ENCODE peak calls at places on chromosomes 12 and 14, in five cellular contexts. I is heart right ventricle, A is mucosa of descending colon, L is colonic mucosa, Q is HepG2. M is an unnamed sample.

GRCh38 chr14:102096569-102097188 is 9.8 kb upstream of the HSP90AA1 start:
- DNase-seq in I (peak; percentile 87), A (peak; percentile 75), L (peak; percentile 92), Q (peak; percentile 63), M (no peak)

GRCh38 chr12:9943244-9943643 is 11.1 kb upstream of the CLEC2A start:
- DNase-seq in I (no peak), A (peak; percentile 59), L (no peak), Q (no peak), M (no peak)

GRCh38 chr14:68181395-68182326 is 362.1 kb downstream of the RAD51B start:
- DNase-seq in I (no peak), A (no peak), L (no peak), Q (peak; percentile 68), M (no peak)

GRCh38 chr12:6370576-6370935 is 4.8 kb downstream of the SCNN1A start:
- DNase-seq in I (no peak), A (no peak), L (no peak), Q (no peak), M (no peak)

GRCh38 chr12:53233671-53234091 is 1.7 kb upstream of the RARG start:
- DNase-seq in I (no peak), A (no peak), L (peak; percentile 61), Q (no peak), M (no peak)

GRCh38 chr14:75430526-75430925 is 2.7 kb downstream of the JDP2 start:
- DNase-seq in I (peak; percentile 43), A (no peak), L (no peak), Q (no peak), M (no peak)

GRCh38 chr12:93990832-93991748 is 157.3 kb upstream of the PLXNC1 start:
- DNase-seq in I (peak; percentile 68), A (no peak), L (peak; percentile 23), Q (peak; percentile 45), M (no peak)

GRCh38 chr12:51391047-51391837 is at the start of gene GALNT6:
- DNase-seq in I (peak; percentile 20), A (peak; percentile 87), L (peak; percentile 85), Q (no peak), M (no peak)

GRCh38 chr14:97410667-97411286 is 613.6 kb downstream of the VRK1 start:
- DNase-seq in I (no peak), A (no peak), L (no peak), Q (no peak), M (no peak)

GRCh38 chr12:29921307-29921706 is 137.6 kb upstream of the TMTC1 start:
- DNase-seq in I (no peak), A (no peak), L (no peak), Q (peak; percentile 5), M (peak; percentile 10)

GRCh38 chr14:58788655-58789054 is 150.9 kb downstream of the DACT1 start:
- DNase-seq in I (no peak), A (no peak), L (no peak), Q (no peak), M (no peak)

GRCh38 chr12:86331012-86331411 is 74.8 kb upstream of the MGAT4C start:
- DNase-seq in I (no peak), A (no peak), L (no peak), Q (no peak), M (no peak)

GRCh38 chr14:92649934-92650545 is 98.4 kb downstream of the LGMN start:
- DNase-seq in I (no peak), A (peak; percentile 73), L (no peak), Q (no peak), M (no peak)

GRCh38 chr12:26028953-26029740 is 70.7 kb downstream of the RASSF8 start:
- DNase-seq in I (peak; percentile 32), A (no peak), L (peak; percentile 31), Q (peak; percentile 17), M (no peak)

GRCh38 chr12:116959845-116960514 is 49.2 kb downstream of the FBXW8 start:
- DNase-seq in I (no peak), A (no peak), L (no peak), Q (no peak), M (no peak)

GRCh38 chr14:26846388-26846787 is 248.6 kb upstream of the NOVA1 start:
- DNase-seq in I (no peak), A (no peak), L (no peak), Q (no peak), M (no peak)

GRCh38 chr14:95490727-95491451 is 25.6 kb downstream of the SYNE3 start:
- DNase-seq in I (no peak), A (peak; percentile 76), L (peak; percentile 86), Q (no peak), M (no peak)

GRCh38 chr12:92432724-92433281 is 270.0 kb upstream of the PLEKHG7 start:
- DNase-seq in I (no peak), A (no peak), L (no peak), Q (no peak), M (no peak)

GRCh38 chr12:93824514-93825500 is 147.6 kb downstream of the CRADD start:
- DNase-seq in I (no peak), A (no peak), L (no peak), Q (no peak), M (no peak)

GRCh38 chr14:68253878-68254528 is 434.4 kb downstream of the RAD51B start:
- DNase-seq in I (no peak), A (no peak), L (no peak), Q (no peak), M (no peak)

GRCh38 chr14:59274991-59275391 is 86.5 kb downstream of the DAAM1 start:
- DNase-seq in I (no peak), A (peak; percentile 53), L (no peak), Q (no peak), M (no peak)

GRCh38 chr12:12909995-12910391 is 18.6 kb downstream of the GPRC5A start:
- DNase-seq in I (no peak), A (no peak), L (no peak), Q (no peak), M (no peak)

GRCh38 chr14:95360828-95361227 is 41.1 kb upstream of the CLMN start:
- DNase-seq in I (no peak), A (no peak), L (no peak), Q (no peak), M (no peak)

GRCh38 chr12:131589231-131589902 is 121.5 kb upstream of the SFSWAP start:
- DNase-seq in I (no peak), A (no peak), L (no peak), Q (no peak), M (no peak)

GRCh38 chr12:45849289-45849688 is 119.8 kb downstream of the ARID2 start:
- DNase-seq in I (no peak), A (no peak), L (no peak), Q (no peak), M (no peak)
- H3K36me3 ChIP-seq in I (peaks cover 86% of the 10 kb centered on the region), A (peaks cover 17% of the 10 kb centered on the region), L (peaks cover 15% of the 10 kb centered on the region), Q (peaks cover 13% of the 10 kb centered on the region), M (peaks cover 2% of the 10 kb centered on the region)

GRCh38 chr14:100610511-100611217 is 23.4 kb upstream of the BEGAIN start:
- DNase-seq in I (no peak), A (no peak), L (peak; percentile 45), Q (no peak), M (no peak)
- H3K4me3 ChIP-seq in I (no peak overlapping the region), A (no peak overlapping the region), L (no peak overlapping the region), Q (no peak overlapping the region), M (no peak overlapping the region)

GRCh38 chr14:100078997-100079561 is 13.9 kb downstream of the EVL start:
- DNase-seq in I (no peak), A (peak; percentile 78), L (peak; percentile 34), Q (no peak), M (no peak)
- TF ChIP-seq CTCF in I (no peak), A (no peak), L (no peak), Q (no peak), M (no peak)

GRCh38 chr12:19483727-19484126 is 44.4 kb downstream of the AEBP2 start:
- DNase-seq in I (no peak), A (no peak), L (no peak), Q (no peak), M (no peak)

GRCh38 chr12:19482551-19483109 is 43.3 kb downstream of the AEBP2 start:
- DNase-seq in I (peak; percentile 7), A (no peak), L (no peak), Q (no peak), M (no peak)

GRCh38 chr12:19482036-19482435 is 42.7 kb downstream of the AEBP2 start:
- DNase-seq in I (no peak), A (no peak), L (no peak), Q (no peak), M (no peak)

GRCh38 chr12:19477071-19477470 is 37.8 kb downstream of the AEBP2 start:
- DNase-seq in I (no peak), A (no peak), L (no peak), Q (no peak), M (no peak)

GRCh38 chr12:19480459-19480858 is 41.2 kb downstream of the AEBP2 start:
- DNase-seq in I (no peak), A (no peak), L (no peak), Q (no peak), M (no peak)
- H3K36me3 ChIP-seq in I (peaks cover 20% of the 10 kb centered on the region), A (no peaks in the 10 kb centered on the region), L (no peaks in the 10 kb centered on the region), Q (peaks cover 8% of the 10 kb centered on the region), M (no peaks in the 10 kb centered on the region)

GRCh38 chr12:120625557-120626419 is 14.6 kb upstream of the CABP1 start:
- DNase-seq in I (no peak), A (no peak), L (peak; percentile 29), Q (no peak), M (no peak)
- H3K4me3 ChIP-seq in I (no peak overlapping the region), A (no peak overlapping the region), L (no peak overlapping the region), Q (no peak overlapping the region), M (no peak overlapping the region)

GRCh38 chr14:23321572-23322547 is 603 bp downstream of the PABPN1 start:
- DNase-seq in I (peak; percentile 44), A (peak; percentile 81), L (peak; percentile 57), Q (peak; percentile 71), M (no peak)
- TF ChIP-seq CTCF in I (no peak), A (no peak), L (no peak), Q (no peak), M (no peak)

DNA sequence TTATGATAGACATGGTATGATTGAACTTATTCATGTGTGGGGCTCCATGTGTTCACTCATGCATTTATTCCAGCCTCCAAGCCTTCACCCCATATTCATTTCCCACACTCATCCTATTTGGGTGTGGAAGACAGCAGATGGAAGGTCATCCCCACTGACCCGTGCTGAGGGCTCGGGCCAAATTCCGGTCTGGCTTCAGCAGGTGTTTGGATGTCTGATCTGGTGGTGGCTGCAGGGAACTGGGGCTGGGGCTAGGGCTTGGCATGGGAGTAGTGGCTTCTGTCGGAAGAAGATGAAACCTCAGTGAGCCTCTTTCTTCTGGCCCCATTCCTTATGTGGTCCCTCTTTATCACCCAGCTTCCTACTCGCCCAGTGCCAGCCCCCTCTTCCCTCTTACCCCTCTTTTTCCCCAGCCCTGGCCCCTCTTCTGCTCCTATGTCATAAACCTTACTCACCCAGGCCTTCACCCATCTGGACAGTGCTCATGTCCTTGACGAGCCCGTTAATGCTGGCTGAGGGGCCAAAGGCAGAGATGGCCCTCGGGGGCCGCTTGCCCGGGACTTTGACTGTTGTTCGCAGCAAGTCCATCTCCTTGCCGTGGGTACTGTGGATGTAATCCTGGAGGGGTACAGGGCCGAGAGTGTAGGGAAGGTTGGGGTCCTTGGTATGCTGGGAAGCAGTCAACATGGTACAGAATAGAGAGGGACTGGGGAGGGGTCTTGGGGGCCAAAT is 8.0 kb downstream of the AGAP2 start:
- DNase-seq in I (no peak), A (no peak), L (no peak), Q (no peak), M (no peak)
- H3K36me3 ChIP-seq in I (no peaks in the 10 kb centered on the region), A (no peaks in the 10 kb centered on the region), L (no peaks in the 10 kb centered on the region), Q (no peaks in the 10 kb centered on the region), M (no peaks in the 10 kb centered on the region)

GRCh38 chr14:77123381-77124344 is 17.9 kb downstream of the ZDHHC22 start:
- DNase-seq in I (peak; percentile 51), A (peak; percentile 93), L (peak; percentile 95), Q (no peak), M (peak; percentile 16)
- H3K4me3 ChIP-seq in I (no peak overlapping the region), A (no peak overlapping the region), L (no peak overlapping the region), Q (no peak overlapping the region), M (no peak overlapping the region)